ENCODE peak calls at places on chromosomes 2 and 18, in nine cellular contexts. T is breast epithelium, O is IMR-90, I is AG04450, R is endothelial cell of umbilical vein, E is osteoblast, Y is left ventricle myocardium inferior, P is psoas muscle, X is brain microvascular endothelial cell. C is an unnamed sample. For H3K27me3, the result is how much of the 10 kb centered on the place peaks cover.

GRCh38 chr2:2234398-2234797 is 96.7 kb downstream of the MYT1L start:
- DNase-seq in X (no peak), Y (no peak), R (no peak), P (no peak), E (no peak), O (no peak), I (no peak), T (no peak), C (no peak)

GRCh38 chr2:239916205-239917127 is 108.7 kb downstream of the NDUFA10 start:
- DNase-seq in E (peak), I (no peak), R (no peak), P (no peak), T (no peak), Y (no peak), X (no peak), O (no peak), C (no peak)

GRCh38 chr2:172456002-172456401 is 28.6 kb downstream of the ITGA6 start:
- DNase-seq in E (no peak), P (no peak), I (no peak), R (no peak), O (no peak), X (no peak), Y (no peak), T (no peak), C (peak)

GRCh38 chr2:240168041-240168440 is 27.6 kb upstream of the OTOS start:
- DNase-seq in Y (no peak), P (no peak), X (no peak), T (no peak), I (no peak), R (no peak), O (no peak), E (peak), C (no peak)

GRCh38 chr2:121849236-121849635 is 93.8 kb downstream of the TSN start:
- DNase-seq in P (no peak), Y (no peak), E (no peak), R (no peak), I (no peak), O (no peak), T (no peak), X (no peak), C (no peak)

GRCh38 chr2:173150087-173150486 is 74.4 kb downstream of the MAP3K20 start:
- DNase-seq in R (no peak), T (no peak), X (peak), Y (no peak), I (no peak), O (peak), E (no peak), P (no peak), C (no peak)

GRCh38 chr2:133266075-133266925 is 302.0 kb downstream of the NCKAP5 start:
- DNase-seq in T (no peak), E (peak), R (peak), Y (peak), I (no peak), O (no peak), X (no peak), P (no peak), C (peak)

GRCh38 chr2:119674711-119675500 is 4.1 kb upstream of the TMEM177 start:
- DNase-seq in P (no peak), X (no peak), Y (no peak), R (no peak), O (no peak), I (no peak), E (no peak), T (no peak), C (no peak)

GRCh38 chr2:224954980-224955379 is 87.3 kb downstream of the DOCK10 start:
- DNase-seq in R (no peak), Y (no peak), E (peak), I (no peak), P (no peak), X (no peak), O (no peak), T (no peak), C (no peak)

GRCh38 chr2:227728035-227728434 is at the start of gene SCYGR7:
- DNase-seq in Y (no peak), E (no peak), T (no peak), O (no peak), I (no peak), P (no peak), X (no peak), R (no peak), C (no peak)

GRCh38 chr2:28997237-28997846 is 16.2 kb downstream of the TOGARAM2 start:
- DNase-seq in T (no peak), O (peak), P (no peak), X (peak), I (no peak), Y (no peak), E (peak), R (no peak), C (no peak)

GRCh38 chr18:74388227-74388626 is 68.9 kb downstream of the DIPK1C start:
- DNase-seq in I (no peak), X (no peak), P (no peak), Y (no peak), T (no peak), R (no peak), E (no peak), O (no peak), C (no peak)

GRCh38 chr2:7646024-7646423 is 728.8 kb downstream of the RNF144A start:
- DNase-seq in E (no peak), R (no peak), O (no peak), I (no peak), X (no peak), T (no peak), Y (no peak), P (no peak), C (no peak)

GRCh38 chr2:207254526-207255464 is 89.0 kb upstream of the KLF7 start:
- DNase-seq in O (peak), R (peak), T (no peak), X (peak), Y (no peak), I (no peak), P (no peak), E (no peak), C (no peak)

GRCh38 chr2:3639015-3639630 is 18.9 kb upstream of the ALLC start:
- DNase-seq in P (no peak), Y (no peak), X (no peak), I (no peak), R (no peak), T (no peak), O (no peak), E (peak), C (no peak)

GRCh38 chr2:10086950-10087349 is 6.7 kb upstream of the CYS1 start:
- DNase-seq in O (peak), X (no peak), I (no peak), E (peak), Y (no peak), P (no peak), T (no peak), R (no peak), C (no peak)

GRCh38 chr2:175686002-175686401 is 316.1 kb downstream of the LNPK start:
- DNase-seq in R (no peak), Y (no peak), I (no peak), T (no peak), P (no peak), E (peak), X (no peak), O (no peak), C (no peak)

GRCh38 chr2:175687465-175687864 is 314.6 kb downstream of the LNPK start:
- DNase-seq in X (no peak), I (no peak), E (no peak), T (no peak), R (no peak), P (no peak), Y (no peak), O (no peak), C (no peak)

GRCh38 chr2:175688241-175688640 is 313.8 kb downstream of the LNPK start:
- DNase-seq in T (no peak), P (no peak), Y (no peak), E (no peak), R (no peak), X (no peak), I (no peak), O (no peak), C (no peak)

GRCh38 chr2:175684466-175684865 is 317.6 kb downstream of the LNPK start:
- DNase-seq in T (no peak), X (no peak), R (no peak), P (no peak), E (no peak), I (no peak), O (no peak), Y (no peak), C (no peak)

GRCh38 chr2:175690113-175690716 is 311.9 kb downstream of the LNPK start:
- DNase-seq in Y (no peak), I (peak), X (peak), E (peak), T (no peak), O (peak), P (no peak), R (peak), C (peak)
- TF ChIP-seq CTCF in Y (peak), I (peak), X (peak), E (peak), T (no peak), O (peak), P (peak), R (peak), C (peak)

DNA sequence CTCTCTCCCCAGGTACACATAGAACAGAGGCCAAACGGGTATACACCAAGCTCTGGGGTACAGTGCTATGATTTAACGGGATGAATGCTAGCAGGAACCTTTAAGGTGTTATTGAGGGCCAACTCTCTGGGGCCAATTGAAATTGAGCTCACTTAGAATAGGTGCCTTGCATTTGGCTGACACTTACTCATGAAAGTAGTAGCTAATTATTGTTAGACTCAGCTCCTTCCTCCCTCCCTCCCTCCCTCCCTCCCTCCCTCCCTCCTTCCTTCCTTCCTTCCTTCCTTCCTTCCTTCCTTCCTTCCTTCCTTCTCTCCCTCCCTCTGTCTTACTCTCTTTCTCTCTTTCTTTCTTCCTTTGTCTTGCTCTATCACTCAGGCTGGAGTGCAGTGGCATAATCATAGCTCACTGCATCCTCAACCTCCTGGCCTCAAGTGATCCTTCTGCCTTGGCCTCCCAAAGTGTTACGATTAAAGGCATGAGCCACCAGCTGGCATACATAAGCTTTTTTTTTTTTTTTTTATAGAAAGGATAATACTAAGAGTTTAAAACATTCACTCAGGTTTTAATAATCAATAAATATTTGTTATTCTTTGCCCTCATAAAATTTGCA is 95.7 kb downstream of the TTC27 start:
- DNase-seq in X (no peak), E (no peak), O (no peak), P (no peak), Y (no peak), I (no peak), R (no peak), T (no peak), C (no peak)
- H3K4me3 ChIP-seq in X (no peak), E (no peak), O (no peak), P (no peak), Y (no peak), I (no peak), R (no peak), T (no peak), C (no peak)

GRCh38 chr2:169384816-169385215 is 22.5 kb upstream of the LRP2 start:
- DNase-seq in T (no peak), R (no peak), Y (no peak), X (no peak), E (no peak), P (no peak), O (no peak), I (no peak), C (no peak)
- H3K27me3 ChIP-seq in T (under half), R (under half), Y (under half), X (under half), E (under half), P (under half), O (under half), I (under half), C (under half)

GRCh38 chr2:184527058-184527457 is 71.3 kb upstream of the ZNF804A start:
- DNase-seq in P (no peak), Y (no peak), E (no peak), R (no peak), X (no peak), T (no peak), I (no peak), O (no peak), C (no peak)
- TF ChIP-seq CTCF in P (no peak), Y (no peak), E (no peak), R (no peak), X (peak), T (no peak), I (no peak), O (no peak), C (no peak)

DNA sequence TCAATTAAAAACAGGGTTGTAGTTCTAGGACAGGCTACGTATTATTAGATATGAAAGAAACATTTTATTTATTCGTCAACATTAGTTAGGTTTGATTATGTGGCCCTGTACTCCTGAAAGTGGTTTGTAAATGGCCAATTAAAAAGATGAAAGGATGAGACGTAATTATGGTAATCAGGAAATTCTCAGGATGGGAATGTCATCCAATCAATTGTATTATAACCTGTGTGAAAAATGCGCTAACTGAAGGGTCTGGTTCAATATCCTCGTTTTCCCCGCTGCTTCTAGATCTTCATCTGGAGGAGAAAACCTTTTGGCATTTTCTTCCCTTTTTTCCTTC is 5.6 kb upstream of the C18orf32 start:
- DNase-seq in X (no peak), O (no peak), P (no peak), E (no peak), Y (no peak), I (no peak), R (no peak), T (no peak), C (no peak)
- H3K4me3 ChIP-seq in X (no peak), O (no peak), P (peak), E (no peak), Y (peak), I (no peak), R (no peak), T (no peak), C (peak)

GRCh38 chr2:58640042-58640441 is 398.9 kb upstream of the FANCL start:
- DNase-seq in O (no peak), R (no peak), P (no peak), X (no peak), Y (no peak), E (no peak), T (no peak), I (no peak), C (peak)

GRCh38 chr2:58649746-58650145 is 408.6 kb upstream of the FANCL start:
- DNase-seq in T (no peak), X (no peak), P (no peak), R (no peak), Y (no peak), O (no peak), E (no peak), I (no peak), C (no peak)

GRCh38 chr2:58641001-58641400 is 399.9 kb upstream of the FANCL start:
- DNase-seq in O (no peak), E (no peak), I (no peak), R (no peak), X (no peak), P (no peak), Y (no peak), T (no peak), C (no peak)

GRCh38 chr2:58650781-58651180 is 409.7 kb upstream of the FANCL start:
- DNase-seq in T (no peak), Y (no peak), E (no peak), X (no peak), P (no peak), O (no peak), R (no peak), I (no peak), C (no peak)

DNA sequence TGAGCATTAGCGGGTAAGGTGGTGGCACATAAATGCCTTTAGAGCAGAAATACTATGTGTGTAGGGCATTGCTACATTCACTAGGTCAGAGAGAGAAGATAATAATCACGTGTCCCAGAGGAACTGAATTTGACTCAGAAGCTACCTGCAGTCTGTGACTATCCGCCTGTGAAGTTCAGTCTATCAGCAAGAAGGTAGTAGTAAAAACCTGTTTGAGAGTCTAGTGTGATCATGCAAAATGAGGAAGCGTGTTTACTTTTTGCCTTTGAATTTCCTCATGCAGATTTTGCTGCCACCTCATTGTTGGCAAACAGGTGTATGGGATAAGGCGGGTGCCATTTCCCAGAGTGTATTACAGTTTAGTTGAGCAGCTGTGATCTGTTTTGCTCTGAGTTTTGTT is 403.9 kb upstream of the FANCL start:
- DNase-seq in P (no peak), R (no peak), I (no peak), O (no peak), T (no peak), E (no peak), Y (no peak), X (no peak), C (no peak)
- H3K27me3 ChIP-seq in P (under half), R (under half), I (under half), O (under half), T (under half), E (under half), Y (under half), X (under half), C (under half)

DNA sequence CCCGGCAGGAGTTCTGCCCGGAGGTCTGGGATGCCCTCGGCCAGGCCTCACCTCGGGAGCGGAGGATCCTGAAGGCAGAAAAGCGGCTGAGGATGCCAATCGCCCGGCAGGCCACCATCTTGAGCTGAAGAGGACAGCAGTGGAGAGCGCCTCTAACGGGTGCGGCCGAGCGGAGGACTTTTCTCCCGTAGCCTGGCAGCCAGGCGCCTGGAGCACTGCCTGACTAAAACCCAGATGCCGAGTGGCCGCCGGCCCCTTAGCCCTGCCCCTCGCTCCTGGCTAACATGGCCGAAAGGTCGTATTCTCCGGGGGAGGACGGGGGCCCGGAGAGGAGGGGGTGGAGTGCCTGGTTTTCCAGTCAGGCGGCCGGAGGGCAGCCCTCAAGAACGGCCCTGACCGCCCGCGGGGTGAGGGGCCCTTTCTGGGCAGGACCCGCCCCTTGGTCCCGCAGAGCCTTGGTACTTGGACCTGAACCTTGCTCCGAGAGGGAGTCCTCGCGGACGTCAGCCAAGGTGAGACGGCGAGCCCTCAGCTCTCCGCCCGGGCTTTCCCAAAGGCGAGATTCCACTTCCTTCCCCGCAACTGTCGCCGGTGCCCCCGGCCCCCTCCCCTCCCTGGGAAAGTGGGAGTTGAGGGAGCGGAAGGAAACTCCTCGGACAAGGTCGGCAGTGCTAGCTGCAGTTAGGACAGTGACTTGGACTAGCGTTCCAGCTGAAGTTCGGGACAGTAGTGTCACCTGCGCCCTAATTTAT is at the start of the genes HADHA and HADHB:
- DNase-seq in X (peak), R (peak), Y (peak), P (peak), T (peak), E (peak), O (peak), I (peak), C (peak)
- TF ChIP-seq CTCF in X (peak), R (peak), Y (peak), P (no peak), T (peak), E (no peak), O (peak), I (peak), C (peak)